ENCODE peak calls at places on chromosomes 12 and 14, in eight cellular contexts. One of them, this sample, is unnamed.

GRCh38 chr12:47877081-47877480 is 27.7 kb downstream of the VDR start:
- DNase-seq in naive thymus-derived CD4-positive, alpha-beta T cell: no peak
- DNase-seq in left ventricle myocardium inferior: no peak
- DNase-seq in heart left ventricle: no peak
- DNase-seq in uterus: no peak
- DNase-seq in BE2C: no peak
- DNase-seq in cardiac muscle cell: no peak
- DNase-seq in pancreas: no peak
- DNase-seq in this sample: no peak

GRCh38 chr14:61177279-61178225 is 103.6 kb downstream of the TMEM30B start:
- DNase-seq in heart left ventricle: no peak
- DNase-seq in BE2C: no peak
- DNase-seq in left ventricle myocardium inferior: no peak
- DNase-seq in pancreas: no peak
- DNase-seq in cardiac muscle cell: no peak
- DNase-seq in naive thymus-derived CD4-positive, alpha-beta T cell: no peak
- DNase-seq in uterus: no peak
- DNase-seq in this sample: no peak

GRCh38 chr12:113398346-113399290 is 5.1 kb downstream of the SDS start:
- DNase-seq in left ventricle myocardium inferior: no peak
- DNase-seq in cardiac muscle cell: no peak
- DNase-seq in naive thymus-derived CD4-positive, alpha-beta T cell: no peak
- DNase-seq in uterus: no peak
- DNase-seq in pancreas: no peak
- DNase-seq in heart left ventricle: no peak
- DNase-seq in BE2C: no peak
- DNase-seq in this sample: no peak

GRCh38 chr12:94057262-94058151 is 90.9 kb upstream of the PLXNC1 start:
- DNase-seq in heart left ventricle: peak; percentile 41
- DNase-seq in cardiac muscle cell: no peak
- DNase-seq in left ventricle myocardium inferior: no peak
- DNase-seq in uterus: no peak
- DNase-seq in BE2C: no peak
- DNase-seq in naive thymus-derived CD4-positive, alpha-beta T cell: no peak
- DNase-seq in pancreas: no peak
- DNase-seq in this sample: no peak

GRCh38 chr14:21042918-21043317 is 756 bp downstream of the RNASE7 start:
- DNase-seq in pancreas: peak; percentile 50
- DNase-seq in naive thymus-derived CD4-positive, alpha-beta T cell: no peak
- DNase-seq in cardiac muscle cell: no peak
- DNase-seq in left ventricle myocardium inferior: no peak
- DNase-seq in BE2C: no peak
- DNase-seq in heart left ventricle: peak; percentile 42
- DNase-seq in uterus: no peak
- DNase-seq in this sample: no peak

GRCh38 chr12:65313704-65314317 is 35.3 kb downstream of the MSRB3 start:
- DNase-seq in BE2C: no peak
- DNase-seq in left ventricle myocardium inferior: no peak
- DNase-seq in naive thymus-derived CD4-positive, alpha-beta T cell: no peak
- DNase-seq in uterus: no peak
- DNase-seq in heart left ventricle: no peak
- DNase-seq in pancreas: no peak
- DNase-seq in cardiac muscle cell: no peak
- DNase-seq in this sample: no peak

GRCh38 chr12:114682101-114682919 is 1.7 kb downstream of the TBX3 start:
- DNase-seq in heart left ventricle: no peak
- DNase-seq in cardiac muscle cell: no peak
- DNase-seq in naive thymus-derived CD4-positive, alpha-beta T cell: no peak
- DNase-seq in uterus: no peak
- DNase-seq in left ventricle myocardium inferior: no peak
- DNase-seq in pancreas: no peak
- DNase-seq in BE2C: no peak
- DNase-seq in this sample: no peak

GRCh38 chr12:15789215-15790171 is at the start of gene EPS8:
- DNase-seq in cardiac muscle cell: peak; percentile 94
- DNase-seq in left ventricle myocardium inferior: peak; percentile 94
- DNase-seq in heart left ventricle: peak; percentile 93
- DNase-seq in BE2C: peak; percentile 92
- DNase-seq in uterus: peak; percentile 90
- DNase-seq in pancreas: peak; percentile 95
- DNase-seq in naive thymus-derived CD4-positive, alpha-beta T cell: peak; percentile 92
- DNase-seq in this sample: peak; percentile 94

GRCh38 chr14:99752486-99753121 is 40.6 kb upstream of the EML1 start:
- DNase-seq in left ventricle myocardium inferior: peak; percentile 13
- DNase-seq in uterus: no peak
- DNase-seq in cardiac muscle cell: no peak
- DNase-seq in heart left ventricle: no peak
- DNase-seq in pancreas: no peak
- DNase-seq in BE2C: no peak
- DNase-seq in naive thymus-derived CD4-positive, alpha-beta T cell: no peak
- DNase-seq in this sample: peak; percentile 34

DNA sequence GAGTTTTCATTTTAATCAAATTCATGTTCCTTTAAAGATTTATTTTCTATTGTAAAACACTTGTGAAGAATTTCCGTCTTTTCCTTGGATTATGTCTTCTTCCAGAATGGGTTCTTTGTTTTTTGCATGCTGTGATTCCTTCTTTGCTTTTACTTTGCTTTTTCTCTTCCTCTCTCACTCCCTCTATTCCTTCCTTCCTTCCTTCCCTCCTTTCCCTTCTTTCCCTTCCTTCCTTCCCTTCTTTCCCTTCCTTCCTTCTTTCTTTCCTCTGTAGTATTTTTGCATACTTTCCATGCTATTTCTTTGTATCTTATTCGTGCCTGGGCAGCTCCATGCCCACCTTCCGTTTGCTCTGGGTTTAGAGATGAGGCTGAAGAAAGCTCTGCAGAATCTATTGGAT is 21.6 kb upstream of the FGF23 start:
- DNase-seq in naive thymus-derived CD4-positive, alpha-beta T cell: no peak
- DNase-seq in heart left ventricle: no peak
- DNase-seq in pancreas: no peak
- DNase-seq in left ventricle myocardium inferior: no peak
- DNase-seq in cardiac muscle cell: no peak
- DNase-seq in BE2C: no peak
- DNase-seq in uterus: no peak
- DNase-seq in this sample: no peak
- H3K27me3 ChIP-seq in naive thymus-derived CD4-positive, alpha-beta T cell: no peaks in the 10 kb centered on the region
- H3K27me3 ChIP-seq in heart left ventricle: no peaks in the 10 kb centered on the region
- H3K27me3 ChIP-seq in pancreas: no peaks in the 10 kb centered on the region
- H3K27me3 ChIP-seq in left ventricle myocardium inferior: peaks cover 26% of the 10 kb centered on the region
- H3K27me3 ChIP-seq in cardiac muscle cell: no peaks in the 10 kb centered on the region
- H3K27me3 ChIP-seq in BE2C: peaks cover 18% of the 10 kb centered on the region
- H3K27me3 ChIP-seq in uterus: no peaks in the 10 kb centered on the region
- H3K27me3 ChIP-seq in this sample: no peaks in the 10 kb centered on the region

GRCh38 chr14:104770851-104771272 is 17.9 kb downstream of the SIVA1 start:
- DNase-seq in heart left ventricle: no peak
- DNase-seq in uterus: no peak
- DNase-seq in left ventricle myocardium inferior: no peak
- DNase-seq in naive thymus-derived CD4-positive, alpha-beta T cell: no peak
- DNase-seq in cardiac muscle cell: no peak
- DNase-seq in BE2C: no peak
- DNase-seq in pancreas: peak; percentile 29
- DNase-seq in this sample: no peak
- H3K4me3 ChIP-seq in heart left ventricle: no peak overlapping the region
- H3K4me3 ChIP-seq in uterus: no peak overlapping the region
- H3K4me3 ChIP-seq in left ventricle myocardium inferior: no peak overlapping the region
- H3K4me3 ChIP-seq in naive thymus-derived CD4-positive, alpha-beta T cell: no peak overlapping the region
- H3K4me3 ChIP-seq in cardiac muscle cell: no peak overlapping the region
- H3K4me3 ChIP-seq in BE2C: no peak overlapping the region
- H3K4me3 ChIP-seq in pancreas: no peak overlapping the region
- H3K4me3 ChIP-seq in this sample: no peak overlapping the region

GRCh38 chr14:98219638-98220037 is 1052.4 kb downstream of the BCL11B start:
- DNase-seq in pancreas: no peak
- DNase-seq in left ventricle myocardium inferior: no peak
- DNase-seq in heart left ventricle: no peak
- DNase-seq in uterus: no peak
- DNase-seq in cardiac muscle cell: no peak
- DNase-seq in naive thymus-derived CD4-positive, alpha-beta T cell: no peak
- DNase-seq in BE2C: no peak
- DNase-seq in this sample: no peak
- H3K27me3 ChIP-seq in pancreas: no peaks in the 10 kb centered on the region
- H3K27me3 ChIP-seq in left ventricle myocardium inferior: peaks cover 48% of the 10 kb centered on the region
- H3K27me3 ChIP-seq in heart left ventricle: no peaks in the 10 kb centered on the region
- H3K27me3 ChIP-seq in uterus: no peaks in the 10 kb centered on the region
- H3K27me3 ChIP-seq in cardiac muscle cell: no peaks in the 10 kb centered on the region
- H3K27me3 ChIP-seq in naive thymus-derived CD4-positive, alpha-beta T cell: no peaks in the 10 kb centered on the region
- H3K27me3 ChIP-seq in BE2C: no peaks in the 10 kb centered on the region
- H3K27me3 ChIP-seq in this sample: no peaks in the 10 kb centered on the region

DNA sequence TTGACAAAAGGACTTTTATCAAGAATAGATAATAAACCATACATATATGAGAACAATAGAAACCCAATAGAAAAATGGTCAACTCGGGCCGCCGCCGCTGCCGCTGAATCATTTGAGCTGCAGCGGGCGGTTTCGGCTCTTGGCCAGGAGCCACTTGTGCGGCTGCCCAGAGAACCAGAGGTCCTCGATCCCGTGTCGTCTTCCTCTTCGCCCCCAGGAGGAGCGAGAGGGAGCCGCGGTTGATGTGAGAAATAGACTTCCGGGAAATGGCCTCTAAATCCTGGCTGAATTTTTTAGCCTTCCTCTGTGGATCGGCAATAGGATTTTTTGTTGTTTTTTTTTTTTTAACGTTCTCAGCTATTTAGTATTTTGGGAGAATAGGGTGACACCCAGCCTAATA is 44.8 kb downstream of the CPSF6 start:
- DNase-seq in BE2C: peak; percentile 80
- DNase-seq in left ventricle myocardium inferior: peak; percentile 81
- DNase-seq in cardiac muscle cell: peak; percentile 81
- DNase-seq in uterus: peak; percentile 62
- DNase-seq in heart left ventricle: peak; percentile 84
- DNase-seq in naive thymus-derived CD4-positive, alpha-beta T cell: no peak
- DNase-seq in pancreas: peak; percentile 75
- DNase-seq in this sample: peak; percentile 81
- H3K4me3 ChIP-seq in BE2C: peak overlapping the region; percentile 23
- H3K4me3 ChIP-seq in left ventricle myocardium inferior: peak overlapping the region; percentile 54
- H3K4me3 ChIP-seq in cardiac muscle cell: no peak overlapping the region
- H3K4me3 ChIP-seq in uterus: peak overlapping the region; percentile 36
- H3K4me3 ChIP-seq in heart left ventricle: no peak overlapping the region
- H3K4me3 ChIP-seq in naive thymus-derived CD4-positive, alpha-beta T cell: peak overlapping the region; percentile 37
- H3K4me3 ChIP-seq in pancreas: peak overlapping the region; percentile 2
- H3K4me3 ChIP-seq in this sample: peak overlapping the region; percentile 28

GRCh38 chr14:25052921-25053320 is 3.0 kb upstream of the STXBP6 start:
- DNase-seq in BE2C: no peak
- DNase-seq in naive thymus-derived CD4-positive, alpha-beta T cell: no peak
- DNase-seq in cardiac muscle cell: no peak
- DNase-seq in heart left ventricle: no peak
- DNase-seq in left ventricle myocardium inferior: no peak
- DNase-seq in uterus: no peak
- DNase-seq in pancreas: no peak
- DNase-seq in this sample: no peak
- H3K27me3 ChIP-seq in BE2C: peaks cover 43% of the 10 kb centered on the region
- H3K27me3 ChIP-seq in naive thymus-derived CD4-positive, alpha-beta T cell: no peaks in the 10 kb centered on the region
- H3K27me3 ChIP-seq in cardiac muscle cell: peaks cover 100% of the 10 kb centered on the region
- H3K27me3 ChIP-seq in heart left ventricle: no peaks in the 10 kb centered on the region
- H3K27me3 ChIP-seq in left ventricle myocardium inferior: no peaks in the 10 kb centered on the region
- H3K27me3 ChIP-seq in uterus: no peaks in the 10 kb centered on the region
- H3K27me3 ChIP-seq in pancreas: no peaks in the 10 kb centered on the region
- H3K27me3 ChIP-seq in this sample: peaks cover 41% of the 10 kb centered on the region

DNA sequence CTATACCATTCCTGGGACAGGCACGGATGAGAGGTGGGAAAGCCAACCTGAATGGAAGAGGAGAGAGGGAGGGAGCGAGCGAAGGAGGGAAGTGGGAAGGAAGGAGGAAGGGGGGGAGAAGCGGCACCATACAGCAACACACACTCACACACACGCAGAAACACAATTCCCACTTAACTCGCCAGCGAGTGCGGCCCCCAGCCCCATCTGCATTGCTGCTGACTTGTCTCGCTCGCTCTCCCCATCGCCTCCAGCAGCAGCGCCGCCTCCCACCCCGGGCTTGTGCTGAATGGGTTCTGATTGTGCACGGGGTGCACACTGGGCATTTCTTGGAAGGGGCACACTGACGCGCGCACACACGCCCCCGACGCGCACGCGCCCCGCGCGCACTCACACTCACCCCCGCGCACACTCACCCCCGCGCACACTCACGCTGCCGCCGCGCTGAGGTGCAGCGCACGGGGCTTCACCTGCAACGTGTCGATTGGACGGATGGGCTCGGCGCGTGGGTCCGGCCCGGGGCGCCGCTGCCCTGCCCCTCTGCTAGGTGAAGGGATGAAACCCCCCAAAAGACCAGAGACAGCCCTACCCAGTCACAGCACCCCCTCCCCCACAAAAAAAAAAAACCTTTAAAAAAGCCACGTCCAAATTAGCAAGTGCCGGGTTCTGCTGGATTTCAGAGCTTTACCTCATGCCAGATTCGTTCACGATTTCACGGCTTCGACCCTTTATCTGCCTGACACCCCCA is 680 bp downstream of the GRIN2B start:
- DNase-seq in uterus: no peak
- DNase-seq in cardiac muscle cell: peak; percentile 31
- DNase-seq in pancreas: no peak
- DNase-seq in left ventricle myocardium inferior: no peak
- DNase-seq in naive thymus-derived CD4-positive, alpha-beta T cell: no peak
- DNase-seq in heart left ventricle: no peak
- DNase-seq in BE2C: no peak
- DNase-seq in this sample: no peak
- H3K4me3 ChIP-seq in uterus: no peak overlapping the region
- H3K4me3 ChIP-seq in cardiac muscle cell: peak overlapping the region; percentile 31
- H3K4me3 ChIP-seq in pancreas: peak overlapping the region; percentile 36
- H3K4me3 ChIP-seq in left ventricle myocardium inferior: peak overlapping the region; percentile 58
- H3K4me3 ChIP-seq in naive thymus-derived CD4-positive, alpha-beta T cell: no peak overlapping the region
- H3K4me3 ChIP-seq in heart left ventricle: no peak overlapping the region
- H3K4me3 ChIP-seq in BE2C: no peak overlapping the region
- H3K4me3 ChIP-seq in this sample: peak overlapping the region; percentile 34

This sample was measured in lower lobe of right lung.